ENCODE peak calls at places on chromosomes 3 and 15, in seven cellular contexts. F is HL-60, R is fibroblast of the aortic adventitia, P is activated B cell treated with CpG ODN at 0.5 μM for 24 hours, O is AG09319, H is endodermal cell, Q is RWPE1. L is an unnamed sample.

GRCh38 chr3:116618138-116618537 is 91.4 kb upstream of the TUSC7 start:
- DNase-seq in F (no peak), R (no peak), P (no peak), O (no peak), H (no peak), Q (no peak), L (no peak)

GRCh38 chr15:100759698-100760356 is 119.8 kb upstream of the ALDH1A3 start:
- DNase-seq in F (no peak), R (peak), P (no peak), O (no peak), H (peak), Q (peak), L (no peak)

GRCh38 chr15:31486506-31486905 is 159.9 kb downstream of the KLF13 start:
- DNase-seq in F (no peak), R (no peak), P (no peak), O (no peak), H (no peak), Q (no peak), L (peak)

GRCh38 chr3:136990826-136991225 is 33.0 kb downstream of the IL20RB start:
- DNase-seq in F (no peak), R (no peak), P (no peak), O (no peak), H (no peak), Q (peak), L (no peak)

GRCh38 chr3:129836381-129837056 is 57.0 kb downstream of the TMCC1 start:
- DNase-seq in F (no peak), R (peak), P (no peak), O (no peak), H (peak), Q (no peak), L (no peak)

GRCh38 chr3:58013099-58013498 is 4.9 kb downstream of the FLNB start:
- DNase-seq in F (no peak), R (no peak), P (no peak), O (no peak), H (no peak), Q (no peak), L (no peak)

GRCh38 chr3:54831091-54831490 is 96.8 kb downstream of the LRTM1 start:
- DNase-seq in F (no peak), R (no peak), P (no peak), O (no peak), H (no peak), Q (no peak), L (no peak)

GRCh38 chr15:92770641-92771040 is 115.1 kb upstream of the FAM174B start:
- DNase-seq in F (no peak), R (no peak), P (no peak), O (no peak), H (no peak), Q (no peak), L (no peak)

GRCh38 chr3:65479967-65480366 is 558.8 kb downstream of the MAGI1 start:
- DNase-seq in F (no peak), R (no peak), P (no peak), O (no peak), H (no peak), Q (no peak), L (no peak)

GRCh38 chr15:90588427-90588826 is 58.7 kb downstream of the CRTC3 start:
- DNase-seq in F (no peak), R (no peak), P (no peak), O (no peak), H (no peak), Q (no peak), L (no peak)

GRCh38 chr3:184565421-184566211 is 4.0 kb downstream of the EPHB3 start:
- DNase-seq in F (no peak), R (peak), P (no peak), O (peak), H (peak), Q (peak), L (no peak)

GRCh38 chr15:89317188-89317720 is 17.4 kb downstream of the POLG start:
- DNase-seq in F (no peak), R (no peak), P (no peak), O (no peak), H (no peak), Q (no peak), L (no peak)

GRCh38 chr3:155352900-155353490 is 59.5 kb upstream of the STRIT1 start:
- DNase-seq in F (no peak), R (peak), P (no peak), O (no peak), H (no peak), Q (peak), L (no peak)

GRCh38 chr3:159378391-159378790 is 576.5 kb downstream of the MFSD1 start:
- DNase-seq in F (no peak), R (no peak), P (no peak), O (no peak), H (no peak), Q (no peak), L (no peak)

GRCh38 chr3:5095879-5096278 is 26.2 kb upstream of the ARL8B start:
- DNase-seq in F (no peak), R (peak), P (no peak), O (no peak), H (peak), Q (no peak), L (peak)

GRCh38 chr3:16113704-16114103 is 60.8 kb upstream of the GALNT15 start:
- DNase-seq in F (no peak), R (peak), P (no peak), O (no peak), H (no peak), Q (no peak), L (no peak)

GRCh38 chr3:125185758-125186245 is 26.7 kb downstream of the SLC12A8 start:
- DNase-seq in F (no peak), R (no peak), P (no peak), O (no peak), H (peak), Q (no peak), L (no peak)

GRCh38 chr15:70049701-70050445 is 47.8 kb downstream of the TLE3 start:
- DNase-seq in F (no peak), R (no peak), P (no peak), O (no peak), H (no peak), Q (no peak), L (no peak)

GRCh38 chr3:22475665-22476064 is 724.7 kb upstream of the ZNF385D start:
- DNase-seq in F (no peak), R (no peak), P (no peak), O (no peak), H (no peak), Q (no peak), L (no peak)

GRCh38 chr3:124256156-124256555 is 264.2 kb upstream of the ROPN1 start:
- DNase-seq in F (no peak), R (no peak), P (no peak), O (no peak), H (no peak), Q (no peak), L (no peak)

GRCh38 chr3:151568095-151568685 is 107.3 kb upstream of the IGSF10 start:
- DNase-seq in F (no peak), R (peak), P (no peak), O (no peak), H (no peak), Q (no peak), L (no peak)

GRCh38 chr3:71498053-71498452 is 85.5 kb downstream of the FOXP1 start:
- DNase-seq in F (no peak), R (no peak), P (no peak), O (no peak), H (peak), Q (no peak), L (no peak)

GRCh38 chr3:174529298-174529697 is 329.8 kb upstream of the NAALADL2 start:
- DNase-seq in F (no peak), R (no peak), P (no peak), O (no peak), H (peak), Q (no peak), L (no peak)

GRCh38 chr15:51770902-51771301 is 19.5 kb downstream of the TMOD2 start:
- DNase-seq in F (no peak), R (no peak), P (no peak), O (no peak), H (no peak), Q (no peak), L (no peak)

GRCh38 chr3:157170861-157171260 is 10.9 kb upstream of the CCNL1 start:
- DNase-seq in F (peak), R (no peak), P (no peak), O (no peak), H (no peak), Q (no peak), L (no peak)

DNA sequence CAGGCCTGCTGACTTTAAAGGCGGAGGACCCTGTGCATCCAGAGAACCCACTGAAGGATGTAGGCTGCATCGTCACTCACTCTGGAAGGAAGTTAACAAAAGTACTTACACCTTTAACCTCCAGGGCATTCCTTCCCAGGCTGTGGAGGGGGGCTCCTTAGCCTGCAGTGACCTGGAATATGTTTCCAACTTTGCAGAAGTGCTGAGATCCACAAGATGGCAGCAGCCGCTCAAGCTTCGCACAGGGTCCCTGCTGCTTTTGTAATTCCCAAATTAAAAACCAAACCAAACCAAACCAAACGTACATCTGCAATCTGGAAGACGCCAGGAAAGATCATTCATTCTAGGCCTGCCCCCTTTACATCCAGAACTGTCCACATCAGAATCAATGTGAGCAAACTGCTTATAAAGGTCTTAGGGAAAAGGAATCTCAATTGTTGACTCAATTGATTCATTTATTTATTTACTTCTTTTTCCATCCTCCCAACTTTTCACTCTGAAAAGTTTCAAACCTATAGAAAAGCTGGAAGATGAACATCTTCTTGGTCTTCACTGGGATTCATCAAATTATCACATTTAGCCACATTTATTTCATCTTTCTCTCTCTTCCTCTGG is 70.5 kb upstream of the KLHL25 start:
- DNase-seq in F (peak), R (peak), P (no peak), O (no peak), H (peak), Q (peak), L (peak)
- TF ChIP-seq CTCF in F (peak), R (peak), P (no peak), O (peak), H (peak), Q (peak), L (peak)

GRCh38 chr3:118963711-118964110 is 70.9 kb downstream of the IGSF11 start:
- DNase-seq in F (no peak), R (no peak), P (no peak), O (no peak), H (no peak), Q (no peak), L (no peak)

GRCh38 chr3:118968111-118968510 is 66.5 kb downstream of the IGSF11 start:
- DNase-seq in F (no peak), R (no peak), P (no peak), O (no peak), H (no peak), Q (no peak), L (no peak)

GRCh38 chr3:118970819-118971218 is 63.8 kb downstream of the IGSF11 start:
- DNase-seq in F (no peak), R (no peak), P (no peak), O (no peak), H (no peak), Q (no peak), L (no peak)

GRCh38 chr3:118968640-118969039 is 66.0 kb downstream of the IGSF11 start:
- DNase-seq in F (no peak), R (no peak), P (no peak), O (no peak), H (no peak), Q (no peak), L (no peak)

GRCh38 chr3:118966700-118967099 is 67.9 kb downstream of the IGSF11 start:
- DNase-seq in F (no peak), R (no peak), P (no peak), O (no peak), H (no peak), Q (no peak), L (no peak)
- TF ChIP-seq CTCF in F (no peak), R (no peak), P (no peak), O (no peak), H (no peak), Q (no peak), L (no peak)

DNA sequence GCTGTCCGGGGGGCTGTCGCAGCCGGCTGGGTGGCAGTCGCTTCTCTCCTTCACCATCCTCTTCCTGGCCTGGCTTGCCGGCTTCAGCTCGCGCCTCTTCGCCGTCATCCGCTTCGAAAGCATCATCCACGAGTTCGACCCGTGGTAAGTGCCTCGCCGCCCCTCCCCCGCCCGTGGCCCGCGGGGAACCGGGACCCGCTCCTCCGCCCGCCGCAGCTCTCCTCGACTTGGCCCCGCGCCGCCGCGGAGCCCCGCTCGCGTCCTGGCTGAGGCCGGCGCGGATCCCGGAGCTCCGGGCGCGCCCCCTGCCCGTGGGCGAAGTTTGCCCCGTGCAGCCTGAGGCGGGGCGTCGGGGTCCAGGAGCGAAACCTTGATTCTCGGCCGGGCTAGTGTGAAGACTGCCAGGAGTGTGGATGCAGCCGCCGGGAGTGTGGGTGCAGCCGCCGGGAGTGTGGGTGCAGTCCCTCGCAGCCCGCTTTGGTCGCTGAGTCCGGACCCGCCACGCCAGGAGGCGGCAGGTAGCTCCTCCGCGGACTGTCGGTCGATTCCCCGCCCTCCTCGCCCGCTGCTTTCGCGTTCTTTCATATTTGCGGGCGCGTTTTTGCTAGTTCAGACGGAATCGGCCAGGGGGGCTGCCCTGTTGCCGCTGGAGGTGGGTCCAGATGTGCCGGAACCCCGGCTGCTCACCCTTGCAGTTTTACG is 595 bp downstream of the STT3B start:
- DNase-seq in F (peak), R (no peak), P (no peak), O (no peak), H (peak), Q (peak), L (peak)
- TF ChIP-seq CTCF in F (no peak), R (no peak), P (no peak), O (no peak), H (peak), Q (no peak), L (peak)

DNA sequence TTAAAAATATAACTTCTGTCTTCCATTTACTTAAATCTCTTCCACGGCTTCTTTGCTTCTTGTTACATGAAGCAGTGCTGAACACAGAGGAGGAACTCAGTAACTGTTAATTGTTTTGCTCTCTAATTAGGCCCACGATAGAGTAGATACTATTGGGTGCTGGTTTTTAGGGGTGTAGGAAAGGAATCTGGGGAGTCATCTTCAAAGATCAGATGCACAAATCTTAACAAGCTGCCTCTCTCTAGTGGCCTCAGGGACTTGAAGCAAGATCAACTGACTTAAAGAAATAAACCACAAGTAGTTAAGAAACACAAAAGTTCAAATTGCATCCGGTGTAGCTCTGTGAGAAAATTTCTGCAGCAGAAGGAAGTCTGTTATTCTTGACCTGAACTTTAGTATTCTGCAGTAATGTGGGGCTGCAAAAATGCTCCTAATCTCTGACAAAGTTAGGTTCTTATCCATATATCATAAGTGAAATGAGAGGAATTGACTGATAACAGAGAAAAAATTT is 51.6 kb downstream of the CHST2 start:
- DNase-seq in F (peak), R (peak), P (no peak), O (no peak), H (no peak), Q (no peak), L (no peak)
- TF ChIP-seq CTCF in F (no peak), R (no peak), P (no peak), O (no peak), H (no peak), Q (no peak), L (no peak)

GRCh38 chr15:44243146-44243545 is 45.4 kb upstream of the GOLM2 start:
- DNase-seq in F (no peak), R (peak), P (no peak), O (no peak), H (no peak), Q (no peak), L (no peak)

GRCh38 chr15:44246521-44247268 is 41.8 kb upstream of the GOLM2 start:
- DNase-seq in F (no peak), R (no peak), P (no peak), O (no peak), H (no peak), Q (no peak), L (no peak)

DNA sequence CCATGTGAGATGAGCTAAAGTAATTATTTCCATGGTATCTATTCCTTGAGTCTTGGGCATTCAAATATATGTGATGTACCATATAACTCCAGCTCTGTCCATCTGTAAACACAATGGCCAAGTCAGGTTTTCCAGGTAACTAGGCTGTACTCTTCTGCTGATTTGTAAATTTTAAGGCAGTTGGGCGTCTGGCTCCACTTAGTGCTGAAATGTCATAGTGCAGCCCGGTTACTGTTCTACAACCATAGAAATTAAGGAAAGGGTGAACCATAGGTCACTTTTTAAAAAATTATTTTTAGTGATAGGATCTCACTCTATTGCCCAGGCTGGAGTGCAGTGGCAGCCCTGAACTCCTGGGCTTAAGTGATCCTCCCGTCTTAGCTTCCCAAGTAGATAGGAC is 44.7 kb upstream of the GOLM2 start:
- DNase-seq in F (no peak), R (no peak), P (no peak), O (no peak), H (no peak), Q (no peak), L (no peak)
- TF ChIP-seq CTCF in F (no peak), R (peak), P (no peak), O (no peak), H (peak), Q (peak), L (peak)

GRCh38 chr3:121956363-121956762 is 62.2 kb downstream of the SLC15A2 start:
- DNase-seq in F (no peak), R (no peak), P (no peak), O (no peak), H (no peak), Q (no peak), L (no peak)
- TF ChIP-seq CTCF in F (no peak), R (no peak), P (no peak), O (no peak), H (peak), Q (no peak), L (no peak)

DNA sequence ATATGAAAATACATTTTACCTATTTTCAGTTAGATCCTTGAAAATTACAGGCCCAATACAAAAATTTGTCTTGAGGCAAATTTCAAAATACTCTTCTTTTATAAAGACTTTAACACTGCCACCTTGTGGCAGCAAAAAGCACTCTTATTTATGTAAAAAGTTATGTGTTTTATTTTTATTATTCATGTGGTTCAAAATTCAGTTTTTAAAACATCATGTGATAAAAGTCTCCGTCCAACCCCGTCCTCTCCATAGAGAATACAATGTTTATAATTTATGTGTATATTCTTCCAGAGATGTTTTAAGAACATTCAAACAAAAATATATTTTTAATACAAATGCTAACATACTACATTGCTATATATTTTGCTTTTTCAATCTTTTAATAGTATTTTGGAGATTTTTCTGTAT is 36.9 kb upstream of the TRIM59 start:
- DNase-seq in F (no peak), R (peak), P (no peak), O (peak), H (no peak), Q (no peak), L (no peak)
- TF ChIP-seq CTCF in F (peak), R (peak), P (peak), O (peak), H (peak), Q (peak), L (peak)

GRCh38 chr3:168820748-168821445 is 725.2 kb upstream of the GOLIM4 start:
- DNase-seq in F (no peak), R (no peak), P (no peak), O (no peak), H (no peak), Q (no peak), L (no peak)

GRCh38 chr3:168813261-168813660 is 717.5 kb upstream of the GOLIM4 start:
- DNase-seq in F (no peak), R (no peak), P (no peak), O (no peak), H (no peak), Q (no peak), L (no peak)

GRCh38 chr3:168812234-168812633 is 716.5 kb upstream of the GOLIM4 start:
- DNase-seq in F (no peak), R (no peak), P (no peak), O (no peak), H (peak), Q (no peak), L (no peak)

DNA sequence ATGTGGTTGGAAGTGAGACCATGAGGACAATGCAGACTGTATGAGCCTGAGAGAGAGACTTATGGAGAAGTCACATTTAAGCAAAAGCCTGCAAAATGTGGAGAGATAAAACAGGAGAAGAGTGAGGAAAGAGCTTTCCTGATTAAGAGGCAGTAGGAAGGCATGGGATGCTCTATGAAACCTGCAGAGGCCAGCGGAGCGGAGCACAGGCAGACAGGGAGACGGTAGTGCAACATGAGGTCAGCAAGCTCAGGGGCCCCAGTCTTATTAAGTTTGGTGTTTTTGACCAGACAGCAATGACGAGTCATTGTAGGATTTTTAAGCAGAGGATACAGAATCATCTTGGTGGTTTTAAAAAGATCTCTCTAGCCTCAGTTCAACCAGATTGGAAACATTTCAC is 721.5 kb upstream of the GOLIM4 start:
- DNase-seq in F (no peak), R (no peak), P (no peak), O (no peak), H (no peak), Q (no peak), L (no peak)
- TF ChIP-seq CTCF in F (no peak), R (no peak), P (no peak), O (no peak), H (no peak), Q (no peak), L (no peak)